ENCODE peak calls at places on chromosomes 7 and 10, in five cellular contexts. P is foreskin keratinocyte, V is HepG2, I is body of pancreas, X is left colon. T is an unnamed sample.

GRCh38 chr10:22676435-22676834 is 37.9 kb downstream of the PIP4K2A start:
- ATAC-seq in P (peak), V (no peak), I (no peak), X (no peak), T (no peak)

GRCh38 chr10:67629461-67629971 is 66.5 kb downstream of the CTNNA3 start:
- ATAC-seq in P (no peak), V (no peak), I (no peak), X (no peak), T (no peak)

GRCh38 chr10:112967200-112967599 is 17.2 kb downstream of the TCF7L2 start:
- ATAC-seq in P (peak), V (no peak), I (no peak), X (peak), T (no peak)

GRCh38 chr10:78749898-78750297 is 318.9 kb upstream of the ZMIZ1 start:
- ATAC-seq in P (no peak), V (no peak), I (no peak), X (no peak), T (no peak)

GRCh38 chr7:73865738-73866445 is 4.9 kb downstream of the TMEM270 start:
- ATAC-seq in P (no peak), V (peak), I (peak), X (peak), T (peak)

GRCh38 chr7:138891446-138891810 is 89.8 kb downstream of the KIAA1549 start:
- ATAC-seq in P (no peak), V (no peak), I (no peak), X (no peak), T (no peak)

GRCh38 chr10:92844746-92845145 is 3.6 kb upstream of the EXOC6 start:
- ATAC-seq in P (no peak), V (no peak), I (no peak), X (no peak), T (no peak)

GRCh38 chr10:113891476-113891875 is 37.0 kb downstream of the NHLRC2 start:
- ATAC-seq in P (no peak), V (no peak), I (no peak), X (peak), T (no peak)

GRCh38 chr10:34470307-34470706 is 344.8 kb downstream of the PARD3 start:
- ATAC-seq in P (no peak), V (peak), I (no peak), X (no peak), T (no peak)

T was measured in stimulated activated memory B cell treated with anti-CD40 and anti-IgM and Interleukin-4, amounts not matched to agents 10 μg/mL and 1 μg/mL and 100 μg/mL, for 72 hours.